ENCODE peak calls at places on chromosomes 7 and 10, in four cellular contexts. T, P, R and B are unnamed samples.

GRCh38 chr10:29828440-29828894 is 193.7 kb upstream of the SVIL start:
- DNase-seq in T (peak; percentile 28), P (no peak), R (no peak), B (no peak)

GRCh38 chr7:33632840-33633239 is 272.5 kb upstream of the BMPER start:
- DNase-seq in T (no peak), P (no peak), R (no peak), B (no peak)

GRCh38 chr10:123529146-123529760 is 136.9 kb upstream of the GPR26 start:
- DNase-seq in T (no peak), P (no peak), R (no peak), B (no peak)

GRCh38 chr7:36683111-36683510 is 41.2 kb downstream of the AOAH start:
- DNase-seq in T (no peak), P (no peak), R (no peak), B (no peak)

GRCh38 chr7:155763721-155764431 is 48.4 kb downstream of the SHH start:
- DNase-seq in T (peak; percentile 83), P (no peak), R (no peak), B (no peak)

GRCh38 chr10:74748632-74749031 is 77.8 kb upstream of the KAT6B start:
- DNase-seq in T (no peak), P (no peak), R (no peak), B (no peak)

GRCh38 chr10:77925410-77925794 is 1.2 kb downstream of the DLG5 start:
- DNase-seq in T (no peak), P (no peak), R (no peak), B (peak; percentile 43)

GRCh38 chr7:74003609-74004008 is 24.4 kb upstream of the ELN start:
- DNase-seq in T (no peak), P (no peak), R (no peak), B (no peak)

GRCh38 chr7:92634924-92635519 is 44.8 kb upstream of the FAM133B start:
- DNase-seq in T (no peak), P (no peak), R (no peak), B (peak; percentile 90)

GRCh38 chr7:78018541-78019456 is 220.2 kb downstream of the PHTF2 start:
- DNase-seq in T (no peak), P (peak; percentile 39), R (no peak), B (no peak)

GRCh38 chr7:94062372-94062771 is 58.2 kb upstream of the BET1 start:
- DNase-seq in T (no peak), P (no peak), R (no peak), B (no peak)

GRCh38 chr7:15839415-15840100 is 153.1 kb upstream of the MEOX2 start:
- DNase-seq in T (no peak), P (no peak), R (peak; percentile 33), B (no peak)

GRCh38 chr10:63976538-63976937 is 455.3 kb downstream of the REEP3 start:
- DNase-seq in T (peak; percentile 40), P (peak; percentile 34), R (peak; percentile 51), B (peak; percentile 25)

GRCh38 chr7:46680147-46680546 is 759.1 kb upstream of the IGFBP3 start:
- DNase-seq in T (no peak), P (no peak), R (no peak), B (peak; percentile 39)

DNA sequence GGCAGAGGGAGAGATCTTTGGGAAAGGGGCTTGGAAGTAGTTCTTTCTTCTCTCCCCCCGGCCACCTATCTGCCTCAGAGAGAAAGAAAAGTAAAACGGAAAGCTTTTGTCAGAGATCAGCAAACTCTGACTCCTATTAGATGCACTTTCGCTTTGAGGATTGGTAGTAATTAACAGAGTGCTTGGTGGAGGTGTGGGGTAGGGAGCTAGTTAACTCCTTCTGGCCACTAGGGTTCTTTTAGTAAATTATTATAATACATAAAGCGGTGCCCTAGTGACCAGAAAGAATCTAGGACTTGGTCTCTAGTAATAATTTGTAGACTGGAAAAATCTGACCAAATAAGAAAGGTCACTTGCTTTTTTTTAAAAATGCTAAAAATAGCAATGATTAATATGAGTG is 54.6 kb downstream of the CPVL start:
- DNase-seq in T (no peak), P (no peak), R (no peak), B (no peak)
- H3K4me3 ChIP-seq in T (no peak overlapping the region), P (no peak overlapping the region), R (no peak overlapping the region), B (no peak overlapping the region)

DNA sequence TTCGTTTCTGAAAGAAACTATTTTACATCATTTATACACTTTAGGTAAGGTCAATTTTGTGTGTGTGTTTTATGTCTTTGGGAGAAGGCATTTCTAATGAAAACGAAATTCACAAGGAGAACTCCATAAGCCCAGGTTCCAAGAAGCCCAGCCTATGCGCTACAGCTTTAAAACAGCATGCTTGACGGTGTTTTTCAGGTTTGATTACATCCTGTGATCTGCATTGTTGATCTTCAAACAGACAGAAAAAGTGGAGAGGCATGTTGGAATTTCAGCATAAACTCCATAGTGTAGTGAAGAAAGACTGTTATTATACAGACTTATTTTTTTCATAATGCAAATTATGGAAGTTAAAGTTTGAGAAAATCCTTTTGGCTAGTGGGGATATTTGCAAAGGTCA is 187.6 kb downstream of the TEX36 start:
- DNase-seq in T (no peak), P (no peak), R (no peak), B (no peak)
- TF ChIP-seq CTCF in T (no peak), P (no peak), R (no peak), B (no peak)

GRCh38 chr10:47046321-47047126 is 135.3 kb downstream of the PTPN20 start:
- DNase-seq in T (no peak), P (no peak), R (no peak), B (no peak)
- H3K36me3 ChIP-seq in T (no peaks in the 10 kb centered on the region), P (no peaks in the 10 kb centered on the region), R (no peaks in the 10 kb centered on the region), B (no peaks in the 10 kb centered on the region)

GRCh38 chr10:44399478-44400451 is 14.9 kb upstream of the CXCL12 start:
- DNase-seq in T (no peak), P (no peak), R (no peak), B (no peak)
- H3K4me3 ChIP-seq in T (no peak overlapping the region), P (no peak overlapping the region), R (no peak overlapping the region), B (no peak overlapping the region)

GRCh38 chr7:140645166-140645565 is 4.6 kb upstream of the DENND2A start:
- DNase-seq in T (no peak), P (no peak), R (no peak), B (no peak)
- TF ChIP-seq CTCF in T (peak; percentile 56), P (no peak), R (no peak), B (peak; percentile 16)

GRCh38 chr10:95618101-95618500 is 38.4 kb downstream of the ALDH18A1 start:
- DNase-seq in T (no peak), P (no peak), R (no peak), B (no peak)

GRCh38 chr10:95610727-95611126 is 45.8 kb downstream of the ALDH18A1 start:
- DNase-seq in T (no peak), P (no peak), R (no peak), B (no peak)

DNA sequence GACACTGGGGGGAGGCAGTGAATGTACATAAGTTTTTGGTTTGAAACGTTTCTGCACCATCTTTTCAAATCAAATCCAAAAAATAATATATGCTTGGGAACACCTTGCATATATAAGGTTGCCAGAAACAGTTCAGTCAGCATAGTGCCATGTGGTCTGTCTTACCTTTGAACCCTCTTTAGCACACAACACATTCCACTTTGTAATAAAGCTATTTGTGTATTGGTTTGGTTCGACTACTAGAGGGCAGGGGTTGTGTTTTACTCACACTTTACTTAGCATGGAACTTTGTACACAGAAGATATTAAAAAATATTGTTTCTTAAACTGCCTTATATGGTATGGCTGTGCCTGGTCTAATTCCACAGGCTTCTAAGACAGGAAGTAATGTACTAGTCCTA is 43.2 kb downstream of the ALDH18A1 start:
- DNase-seq in T (no peak), P (no peak), R (no peak), B (no peak)
- H3K36me3 ChIP-seq in T (peaks cover 97% of the 10 kb centered on the region), P (peaks cover 3% of the 10 kb centered on the region), R (peaks cover 43% of the 10 kb centered on the region), B (peaks cover 17% of the 10 kb centered on the region)